ENCODE peak calls at places on chromosomes 12 and 14, in seven cellular contexts. N is fibroblast of villous mesenchyme, K is fibroblast of mammary gland, A is HL-60, U is mucosa of descending colon, P is heart left ventricle, E is BE2C. Q is an unnamed sample.

GRCh38 chr14:27845241-27845850 is 921.2 kb upstream of the FOXG1 start:
- DNase-seq in N (no peak), K (no peak), A (no peak), U (peak; percentile 43), P (peak; percentile 13), E (no peak), Q (no peak)

GRCh38 chr12:52246720-52247621 is 13.9 kb downstream of the KRT7 start:
- DNase-seq in N (no peak), K (no peak), A (no peak), U (no peak), P (no peak), E (no peak), Q (no peak)

GRCh38 chr12:123533672-123534643 is at the start of gene RILPL1:
- DNase-seq in N (peak; percentile 51), K (peak; percentile 20), A (peak; percentile 38), U (peak; percentile 64), P (peak; percentile 69), E (peak; percentile 73), Q (no peak)

GRCh38 chr12:3137268-3137761 is 60.1 kb downstream of the TSPAN9 start:
- DNase-seq in N (peak; percentile 62), K (peak; percentile 55), A (no peak), U (no peak), P (peak; percentile 87), E (peak; percentile 67), Q (no peak)

GRCh38 chr14:101960225-101960624 is 4.1 kb upstream of the DYNC1H1 start:
- DNase-seq in N (no peak), K (peak; percentile 32), A (no peak), U (no peak), P (no peak), E (peak; percentile 58), Q (no peak)

GRCh38 chr14:91919814-91920213 is 27.7 kb downstream of the FBLN5 start:
- DNase-seq in N (peak; percentile 38), K (peak; percentile 79), A (no peak), U (no peak), P (peak; percentile 52), E (no peak), Q (no peak)

GRCh38 chr12:93740721-93741120 is 63.5 kb downstream of the CRADD start:
- DNase-seq in N (peak; percentile 83), K (peak; percentile 58), A (no peak), U (no peak), P (no peak), E (no peak), Q (peak; percentile 30)

GRCh38 chr14:72598328-72598727 is 295.6 kb downstream of the DPF3 start:
- DNase-seq in N (no peak), K (no peak), A (no peak), U (no peak), P (no peak), E (no peak), Q (no peak)

GRCh38 chr12:57844725-57845477 is 1.6 kb downstream of the CTDSP2 start:
- DNase-seq in N (peak; percentile 93), K (peak; percentile 94), A (no peak), U (peak; percentile 78), P (peak; percentile 86), E (peak; percentile 64), Q (peak; percentile 67)

GRCh38 chr12:54683388-54683787 is 35.2 kb upstream of the DCD start:
- DNase-seq in N (no peak), K (no peak), A (no peak), U (no peak), P (no peak), E (no peak), Q (no peak)

GRCh38 chr14:103626150-103626850 is 2.7 kb upstream of the KLC1 start:
- DNase-seq in N (no peak), K (no peak), A (no peak), U (peak; percentile 44), P (no peak), E (no peak), Q (no peak)

GRCh38 chr14:103627073-103628025 is 1.7 kb upstream of the KLC1 start:
- DNase-seq in N (peak; percentile 29), K (no peak), A (no peak), U (peak; percentile 56), P (peak; percentile 29), E (no peak), Q (no peak)

GRCh38 chr14:103623883-103624482 is 5.0 kb upstream of the KLC1 start:
- DNase-seq in N (peak; percentile 16), K (no peak), A (no peak), U (peak; percentile 50), P (peak; percentile 60), E (peak; percentile 86), Q (no peak)

GRCh38 chr14:103624860-103625259 is 4.2 kb upstream of the KLC1 start:
- DNase-seq in N (peak; percentile 69), K (peak; percentile 73), A (no peak), U (peak; percentile 85), P (peak; percentile 82), E (peak; percentile 57), Q (no peak)

DNA sequence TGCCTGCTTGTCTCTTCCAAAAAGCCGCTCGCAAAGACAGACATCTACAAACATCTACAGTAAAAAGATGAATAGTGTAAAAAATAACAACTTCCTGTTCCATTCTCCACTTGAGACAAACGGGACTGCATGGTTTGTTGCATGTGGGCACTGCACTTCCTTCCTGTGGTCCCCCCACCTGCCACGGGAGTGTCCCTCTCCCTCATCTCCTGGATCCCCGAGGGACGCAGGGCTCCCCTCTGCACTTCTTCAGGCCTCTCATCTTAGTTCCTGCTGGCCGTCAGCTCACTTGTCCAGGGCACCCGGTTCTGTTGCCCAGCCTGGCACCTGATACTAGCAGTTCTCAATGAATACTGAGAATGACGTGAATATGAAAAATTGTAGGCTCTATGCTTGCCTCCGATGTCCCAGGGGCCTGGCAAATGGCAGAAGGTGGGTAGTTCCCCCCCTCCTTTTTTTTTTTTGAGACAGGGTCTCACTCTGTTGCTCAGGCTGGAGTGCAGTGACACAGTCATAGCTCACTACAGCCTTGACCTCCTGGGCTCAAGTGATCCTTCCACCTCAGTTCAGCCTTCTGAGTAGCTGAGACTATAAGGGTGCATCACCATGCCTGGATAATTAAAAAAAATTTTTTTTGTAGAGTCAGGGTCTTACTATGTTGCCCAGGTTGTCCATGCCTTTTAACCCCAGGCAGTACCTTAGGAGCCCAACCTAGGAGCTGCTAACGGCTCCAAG is 3.5 kb upstream of the KLC1 start:
- DNase-seq in N (no peak), K (no peak), A (no peak), U (peak; percentile 55), P (no peak), E (no peak), Q (no peak)
- H3K4me3 ChIP-seq in N (no peak overlapping the region), K (no peak overlapping the region), A (no peak overlapping the region), U (no peak overlapping the region), P (no peak overlapping the region), E (no peak overlapping the region), Q (no peak overlapping the region)

DNA sequence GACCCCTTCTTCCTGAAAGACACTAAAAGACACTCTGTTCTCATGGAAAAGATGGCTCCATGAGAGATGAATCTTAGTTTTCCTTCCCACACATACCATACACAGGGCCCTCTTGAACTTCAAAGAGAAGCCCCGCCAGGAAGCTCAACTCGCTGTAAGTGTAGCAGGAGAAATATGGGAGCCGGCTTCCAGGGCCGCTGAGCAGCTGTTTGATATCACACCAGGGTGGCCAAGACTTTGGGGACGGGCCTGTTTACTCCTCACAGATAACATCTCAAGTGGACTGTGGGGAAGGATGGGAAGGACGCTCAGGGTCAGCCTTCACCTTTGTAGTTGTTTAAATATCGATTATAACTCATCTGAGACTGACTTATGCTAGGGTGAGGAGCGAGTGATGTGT is 235.5 kb upstream of the TBX3 start:
- DNase-seq in N (peak; percentile 50), K (no peak), A (no peak), U (no peak), P (no peak), E (no peak), Q (no peak)
- TF ChIP-seq CTCF in N (no peak), K (no peak), A (no peak), U (no peak), P (no peak), E (no peak), Q (no peak)

DNA sequence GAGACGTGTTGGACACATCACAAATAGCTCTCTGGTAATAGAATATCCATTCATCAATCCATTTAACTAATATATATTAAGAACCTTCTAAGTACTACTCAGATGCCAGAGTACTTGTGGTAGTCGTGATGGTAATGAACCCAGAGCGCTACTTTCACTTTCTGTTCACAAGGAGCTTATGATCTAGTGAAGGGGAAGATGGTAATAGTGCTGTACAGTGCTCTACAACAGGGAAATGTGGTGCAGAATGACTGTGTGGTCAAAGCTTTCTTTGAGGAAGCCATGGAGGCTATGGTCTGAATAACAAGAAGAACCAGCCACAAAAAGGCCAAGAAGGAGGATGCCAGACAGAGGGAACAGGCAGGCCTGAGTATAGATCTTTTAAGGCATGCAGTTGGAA is 212.0 kb downstream of the PTPRO start:
- DNase-seq in N (peak; percentile 74), K (peak; percentile 37), A (peak; percentile 63), U (no peak), P (no peak), E (no peak), Q (no peak)
- H3K4me3 ChIP-seq in N (no peak overlapping the region), K (no peak overlapping the region), A (no peak overlapping the region), U (no peak overlapping the region), P (no peak overlapping the region), E (no peak overlapping the region), Q (peak overlapping the region; percentile 6)

GRCh38 chr14:57486767-57487379 is 6.8 kb downstream of the CCDC198 start:
- DNase-seq in N (peak; percentile 45), K (peak; percentile 63), A (no peak), U (no peak), P (no peak), E (peak; percentile 13), Q (peak; percentile 52)
- TF ChIP-seq CTCF in N (peak; percentile 66), K (peak; percentile 78), A (peak; percentile 9), U (no peak), P (peak; percentile 74), E (peak; percentile 79), Q (peak; percentile 82)

DNA sequence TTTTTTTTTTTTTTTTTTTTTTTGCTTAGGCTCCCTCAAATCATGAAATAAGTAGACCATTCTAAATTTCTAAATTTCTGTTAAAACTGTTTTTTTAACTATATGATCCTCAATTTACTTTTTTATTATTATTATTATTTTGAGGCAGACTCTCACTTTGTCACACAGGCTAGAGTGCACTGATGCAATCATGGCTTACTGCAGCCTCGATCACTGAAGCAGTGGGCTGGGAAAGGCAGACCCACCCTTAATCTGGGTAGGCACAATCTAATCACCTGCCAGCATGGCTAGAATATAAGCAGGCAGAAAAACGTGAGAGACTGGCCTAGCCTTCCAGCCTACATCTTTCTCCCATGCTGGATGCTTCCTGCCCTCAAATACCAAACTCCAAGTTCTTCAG is 2.4 kb downstream of the ERO1A start:
- DNase-seq in N (no peak), K (no peak), A (no peak), U (no peak), P (no peak), E (peak; percentile 23), Q (no peak)
- H3K4me3 ChIP-seq in N (no peak overlapping the region), K (no peak overlapping the region), A (no peak overlapping the region), U (no peak overlapping the region), P (no peak overlapping the region), E (peak overlapping the region; percentile 98), Q (peak overlapping the region; percentile 16)